ENCODE peak calls at places on chromosome 21, in five cellular contexts. Z is A549; K is cardiac septum; T is central memory CD8-positive, alpha-beta T cell; O is body of pancreas. N is an unnamed sample.

GRCh38 chr21:38699048-38699447 is 106.7 kb upstream of the ETS2 start:
- DNase-seq in Z (peak), K (no peak), T (no peak), O (no peak), N (peak)

GRCh38 chr21:32539378-32539777 is 45.9 kb downstream of the TCP10L start:
- DNase-seq in Z (no peak), K (no peak), T (no peak), O (no peak), N (no peak)

GRCh38 chr21:34890724-34891609 is 158.1 kb downstream of the RUNX1 start:
- DNase-seq in Z (no peak), K (peak), T (no peak), O (no peak), N (peak)

GRCh38 chr21:36966846-36967657 is 583 bp upstream of the HLCS start:
- DNase-seq in Z (no peak), K (no peak), T (no peak), O (no peak), N (peak)

GRCh38 chr21:42760977-42761751 is 107.7 kb downstream of the PDE9A start:
- DNase-seq in Z (no peak), K (no peak), T (no peak), O (no peak), N (no peak)

GRCh38 chr21:29499734-29500343 is 201.1 kb downstream of the BACH1 start:
- DNase-seq in Z (peak), K (no peak), T (no peak), O (no peak), N (peak)

GRCh38 chr21:44694776-44695175 is 2.2 kb upstream of the KRTAP10-12 start:
- DNase-seq in Z (no peak), K (peak), T (no peak), O (no peak), N (no peak)

GRCh38 chr21:44618504-44618903 is 6.6 kb downstream of the KRTAP10-8 start:
- DNase-seq in Z (no peak), K (no peak), T (no peak), O (no peak), N (peak)

GRCh38 chr21:43846430-43846829 is 18.6 kb upstream of the AGPAT3 start:
- DNase-seq in Z (no peak), K (no peak), T (no peak), O (no peak), N (no peak)

GRCh38 chr21:28336299-28336698 is 656.4 kb downstream of the LTN1 start:
- DNase-seq in Z (no peak), K (no peak), T (no peak), O (peak), N (peak)

GRCh38 chr21:15932681-15933200 is 203.0 kb downstream of the USP25 start:
- DNase-seq in Z (no peak), K (no peak), T (no peak), O (peak), N (no peak)

GRCh38 chr21:14923468-14923867 is 141.3 kb downstream of the NRIP1 start:
- DNase-seq in Z (no peak), K (no peak), T (no peak), O (no peak), N (peak)

GRCh38 chr21:45403825-45404725 is 890 bp upstream of the COL18A1 start:
- DNase-seq in Z (no peak), K (no peak), T (no peak), O (peak), N (peak)

GRCh38 chr21:41778974-41779600 is 12.2 kb upstream of the RIPK4 start:
- DNase-seq in Z (no peak), K (no peak), T (no peak), O (no peak), N (no peak)

GRCh38 chr21:46660505-46660904 is 25.0 kb downstream of the PRMT2 start:
- DNase-seq in Z (no peak), K (no peak), T (no peak), O (no peak), N (no peak)

GRCh38 chr21:35720065-35720810 is 340.1 kb downstream of the SETD4 start:
- DNase-seq in Z (no peak), K (no peak), T (no peak), O (no peak), N (no peak)

GRCh38 chr21:37557261-37557950 is 190.8 kb downstream of the DYRK1A start:
- DNase-seq in Z (no peak), K (no peak), T (no peak), O (no peak), N (no peak)

GRCh38 chr21:33825898-33826297 is 89.7 kb downstream of the ATP5PO start:
- DNase-seq in Z (no peak), K (no peak), T (no peak), O (no peak), N (no peak)

GRCh38 chr21:42531771-42532170 is 18.1 kb downstream of the SLC37A1 start:
- DNase-seq in Z (no peak), K (peak), T (no peak), O (no peak), N (no peak)

N was measured in ELR.